ENCODE peak calls at places on chromosomes 6 and 20, in four cellular contexts. T is transverse colon, S is IMR-90, Q is mesendoderm. A is an unnamed sample. For H3K4me1, H3K36me3 and H3K27me3, the result is how much of the 10 kb centered on the place peaks cover.

GRCh38 chr6:56819604-56820003 is 135.3 kb upstream of the BEND6 start:
- DNase-seq in T (no peak), S (no peak), Q (no peak), A (no peak)

GRCh38 chr20:48096957-48097890 is 311.9 kb upstream of the SULF2 start:
- DNase-seq in T (no peak), S (no peak), Q (peak), A (no peak)

GRCh38 chr6:44708208-44708607 is 320.7 kb downstream of the CDC5L start:
- DNase-seq in T (no peak), S (no peak), Q (no peak), A (no peak)

GRCh38 chr20:13245250-13245723 is 24.2 kb downstream of the ISM1 start:
- DNase-seq in T (no peak), S (no peak), Q (no peak), A (no peak)

GRCh38 chr6:114100421-114100820 is 129.5 kb upstream of the HDAC2 start:
- DNase-seq in T (no peak), S (peak), Q (peak), A (no peak)

GRCh38 chr6:74534485-74535211 is 671.2 kb downstream of the COL12A1 start:
- DNase-seq in T (no peak), S (peak), Q (no peak), A (no peak)

GRCh38 chr6:170048615-170049256 is 242.1 kb downstream of the DLL1 start:
- DNase-seq in T (peak), S (peak), Q (no peak), A (no peak)

GRCh38 chr6:106799008-106799952 is 169.9 kb downstream of the QRSL1 start:
- DNase-seq in T (no peak), S (peak), Q (peak), A (no peak)

GRCh38 chr6:107600936-107601335 is 111.0 kb downstream of the SOBP start:
- DNase-seq in T (peak), S (peak), Q (peak), A (peak)

DNA sequence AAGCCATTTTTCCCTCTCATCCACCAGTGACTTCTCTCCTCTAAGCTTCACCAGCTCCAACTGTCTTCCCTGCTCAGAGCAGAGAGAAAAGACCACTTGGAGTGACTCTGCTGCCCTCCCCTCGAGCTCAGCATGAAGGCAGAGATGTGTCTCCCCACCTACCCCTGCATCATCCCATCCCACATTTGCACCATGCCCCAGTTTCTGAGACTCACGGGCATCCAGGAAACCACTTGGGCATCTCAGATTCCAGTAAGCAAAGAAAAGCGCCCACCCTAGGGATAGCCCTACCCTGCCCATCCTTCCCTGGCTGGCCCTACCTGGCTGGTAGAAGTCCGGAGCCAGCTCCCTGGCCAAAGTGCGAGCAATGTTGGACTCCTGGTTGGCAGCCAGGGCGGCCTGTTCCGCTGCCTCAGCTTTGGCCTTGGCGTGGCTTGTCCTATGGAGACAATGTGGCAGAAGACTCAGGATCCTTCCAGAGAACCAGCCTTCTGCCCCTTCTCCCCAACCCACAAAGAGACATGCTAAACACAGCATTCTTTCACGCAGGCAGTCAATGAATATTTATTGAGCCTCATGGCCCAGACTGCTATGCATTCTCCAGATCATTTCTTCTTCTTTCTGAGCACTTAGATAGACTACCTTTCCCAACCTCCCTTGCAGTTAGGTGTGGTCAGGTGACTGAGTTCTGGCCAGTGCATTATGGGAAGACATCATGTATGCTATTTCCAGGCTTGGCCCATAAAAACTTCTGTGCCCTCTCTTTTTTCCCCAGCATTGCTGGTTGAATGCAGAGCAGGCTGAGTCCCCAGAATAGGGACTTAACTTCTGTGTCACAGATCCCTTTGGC is 68.6 kb downstream of the JPH2 start:
- DNase-seq in T (no peak), S (no peak), Q (no peak), A (no peak)
- H3K4me1 ChIP-seq in T (under half), S (under half), Q (under half), A (under half)

GRCh38 chr6:155248021-155249001 is 15.5 kb upstream of the CLDN20 start:
- DNase-seq in T (peak), S (peak), Q (peak), A (peak)

GRCh38 chr6:155245193-155245592 is 18.6 kb upstream of the CLDN20 start:
- DNase-seq in T (no peak), S (no peak), Q (no peak), A (no peak)

GRCh38 chr6:155245871-155246270 is 17.9 kb upstream of the CLDN20 start:
- DNase-seq in T (no peak), S (no peak), Q (no peak), A (no peak)

GRCh38 chr6:155247618-155248017 is 16.2 kb upstream of the CLDN20 start:
- DNase-seq in T (no peak), S (peak), Q (peak), A (no peak)

GRCh38 chr6:155246825-155247224 is 17.0 kb upstream of the CLDN20 start:
- DNase-seq in T (no peak), S (no peak), Q (no peak), A (no peak)
- H3K36me3 ChIP-seq in T (under half), S (under half), Q (under half), A (under half)

GRCh38 chr6:34154668-34155447 is 9.0 kb upstream of the GRM4 start:
- DNase-seq in T (peak), S (peak), Q (peak), A (peak)
- H3K27me3 ChIP-seq in T (half or more), S (half or more), Q (under half), A (under half)

GRCh38 chr20:45362804-45363610 is at the start of gene SYS1:
- DNase-seq in T (peak), S (peak), Q (peak), A (peak)

GRCh38 chr20:45358282-45359068 is 4.5 kb upstream of the SYS1 start:
- DNase-seq in T (peak), S (peak), Q (no peak), A (no peak)

GRCh38 chr20:45361794-45362193 is 1.2 kb upstream of the SYS1 start:
- DNase-seq in T (no peak), S (no peak), Q (no peak), A (no peak)

GRCh38 chr20:45359069-45359405 is 3.9 kb upstream of the SYS1 start:
- DNase-seq in T (no peak), S (peak), Q (no peak), A (no peak)

GRCh38 chr20:45359406-45360148 is 3.4 kb upstream of the SYS1 start:
- DNase-seq in T (peak), S (no peak), Q (no peak), A (no peak)
- H3K4me1 ChIP-seq in T (half or more), S (under half), Q (under half), A (under half)

DNA sequence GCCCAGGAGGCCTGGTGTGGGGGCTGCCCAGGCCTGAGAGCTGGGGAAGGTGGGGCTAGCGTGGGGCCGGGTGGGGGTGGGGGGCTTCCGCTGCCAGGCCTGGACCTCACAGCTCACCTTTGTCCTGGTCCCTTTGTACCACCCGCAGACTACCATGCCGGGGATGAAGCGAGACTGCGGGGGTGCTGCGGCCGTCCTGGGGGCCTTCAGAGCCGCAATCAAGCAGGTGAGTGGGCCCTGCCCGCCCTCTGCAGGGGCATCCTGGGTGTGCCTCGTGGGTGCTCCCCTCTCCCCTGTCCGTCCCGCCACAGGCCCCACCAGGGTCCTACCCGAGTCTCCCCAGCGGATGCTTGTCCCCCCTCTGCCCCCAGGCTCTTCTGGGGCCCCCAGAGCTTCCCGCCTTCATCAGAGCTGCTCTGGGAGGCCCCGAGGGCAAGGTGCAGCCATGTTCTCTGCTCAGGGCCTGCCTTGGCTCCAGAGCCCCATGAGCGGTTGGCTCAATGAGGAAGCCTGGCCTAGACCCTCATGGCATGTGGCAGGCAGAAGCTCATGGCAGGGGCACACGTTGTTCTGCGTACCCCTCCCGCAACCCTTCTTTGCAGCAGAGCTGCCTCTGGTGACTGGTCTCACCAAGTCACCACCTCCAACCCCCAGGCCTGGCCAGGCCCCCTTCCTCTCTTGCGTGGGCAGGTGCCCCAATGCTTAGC is 14.5 kb downstream of the NPEPL1 start:
- DNase-seq in T (peak), S (no peak), Q (no peak), A (no peak)
- H3K36me3 ChIP-seq in T (under half), S (under half), Q (under half), A (under half)

GRCh38 chr6:167397712-167398111 is 72.8 kb downstream of the TTLL2 start:
- DNase-seq in T (no peak), S (no peak), Q (no peak), A (no peak)
- H3K27me3 ChIP-seq in T (under half), S (under half), Q (under half), A (under half)

A was measured in HAP-1.